ENCODE peak calls at places on chromosomes 5 and 9, in four cellular contexts. H is substantia nigra, F is GM12865, I is foreskin melanocyte. K is an unnamed sample.

GRCh38 chr5:56827923-56828322 is 12.6 kb downstream of the MAP3K1 start:
- DNase-seq in H (no peak), F (no peak), I (no peak), K (no peak)

GRCh38 chr5:86626149-86626548 is 8.4 kb downstream of the COX7C start:
- DNase-seq in H (no peak), F (no peak), I (no peak), K (no peak)

GRCh38 chr9:38067611-38067891 is 1.5 kb downstream of the SHB start:
- DNase-seq in H (no peak), F (no peak), I (no peak), K (no peak)

GRCh38 chr9:5352637-5353248 is 13.1 kb upstream of the RLN1 start:
- DNase-seq in H (no peak), F (peak), I (no peak), K (no peak)

GRCh38 chr9:110399983-110400382 is 62.3 kb upstream of the TXNDC8 start:
- DNase-seq in H (no peak), F (no peak), I (no peak), K (no peak)

GRCh38 chr5:155759252-155759651 is 567.7 kb upstream of the SGCD start:
- DNase-seq in H (no peak), F (no peak), I (no peak), K (no peak)

GRCh38 chr9:99433555-99433954 is 211.5 kb downstream of the SEC61B start:
- DNase-seq in H (no peak), F (peak), I (peak), K (no peak)

GRCh38 chr5:110054240-110054639 is 364.5 kb downstream of the MAN2A1 start:
- DNase-seq in H (no peak), F (peak), I (peak), K (peak)

K was measured in RPMI8226.